ENCODE peak calls at places on chromosomes 6 and 20, in ten cellular contexts. U, B, I, R, K, G, M, Q, D and C are unnamed samples.

GRCh38 chr6:43477235-43478007 is at the start of gene TJAP1:
- DNase-seq in U (peak), B (peak), I (peak), R (peak), K (peak), G (peak), M (peak), Q (peak), D (no peak), C (peak)

GRCh38 chr20:8578191-8578690 is 446.2 kb downstream of the PLCB1 start:
- DNase-seq in U (no peak), B (no peak), I (no peak), R (no peak), K (no peak), G (peak), M (no peak), Q (no peak), D (no peak), C (no peak)

GRCh38 chr6:124772733-124773319 is 189.4 kb upstream of the RNF217 start:
- DNase-seq in U (no peak), B (no peak), I (no peak), R (no peak), K (no peak), G (no peak), M (no peak), Q (no peak), D (no peak), C (no peak)

GRCh38 chr6:55916188-55916587 is 40.8 kb upstream of the BMP5 start:
- DNase-seq in U (no peak), B (no peak), I (no peak), R (no peak), K (no peak), G (peak), M (no peak), Q (no peak), D (no peak), C (peak)

GRCh38 chr6:75213732-75214131 is 7.9 kb upstream of the COL12A1 start:
- DNase-seq in U (no peak), B (no peak), I (no peak), R (no peak), K (no peak), G (no peak), M (no peak), Q (no peak), D (no peak), C (no peak)

GRCh38 chr20:36470482-36471062 is 70.7 kb upstream of the MYL9 start:
- DNase-seq in U (no peak), B (no peak), I (no peak), R (no peak), K (no peak), G (no peak), M (no peak), Q (no peak), D (no peak), C (no peak)

GRCh38 chr20:51315390-51315789 is 227.1 kb downstream of the NFATC2 start:
- DNase-seq in U (no peak), B (no peak), I (no peak), R (no peak), K (no peak), G (no peak), M (no peak), Q (no peak), D (no peak), C (no peak)

GRCh38 chr20:64106981-64107735 is at the start of gene NPBWR2:
- DNase-seq in U (no peak), B (no peak), I (peak), R (no peak), K (no peak), G (no peak), M (peak), Q (peak), D (no peak), C (no peak)

GRCh38 chr6:129981598-129981997 is 36.8 kb upstream of the L3MBTL3 start:
- DNase-seq in U (no peak), B (no peak), I (no peak), R (no peak), K (peak), G (peak), M (no peak), Q (no peak), D (no peak), C (peak)
- TF ChIP-seq CTCF in U (no peak), B (no peak), I (no peak), R (no peak), K (peak), G (peak), M (no peak), Q (no peak), D (no peak), C (peak)

GRCh38 chr20:39266989-39267388 is 304.8 kb downstream of the DHX35 start:
- DNase-seq in U (no peak), B (no peak), I (no peak), R (no peak), K (no peak), G (no peak), M (no peak), Q (no peak), D (no peak), C (no peak)

GRCh38 chr20:39268566-39268965 is 306.4 kb downstream of the DHX35 start:
- DNase-seq in U (no peak), B (no peak), I (no peak), R (no peak), K (no peak), G (no peak), M (no peak), Q (no peak), D (no peak), C (no peak)

GRCh38 chr20:39269493-39270217 is 307.5 kb downstream of the DHX35 start:
- DNase-seq in U (no peak), B (no peak), I (no peak), R (no peak), K (no peak), G (no peak), M (no peak), Q (no peak), D (no peak), C (no peak)

GRCh38 chr20:39271205-39271604 is 309.1 kb downstream of the DHX35 start:
- DNase-seq in U (no peak), B (no peak), I (no peak), R (no peak), K (no peak), G (no peak), M (no peak), Q (no peak), D (no peak), C (no peak)

DNA sequence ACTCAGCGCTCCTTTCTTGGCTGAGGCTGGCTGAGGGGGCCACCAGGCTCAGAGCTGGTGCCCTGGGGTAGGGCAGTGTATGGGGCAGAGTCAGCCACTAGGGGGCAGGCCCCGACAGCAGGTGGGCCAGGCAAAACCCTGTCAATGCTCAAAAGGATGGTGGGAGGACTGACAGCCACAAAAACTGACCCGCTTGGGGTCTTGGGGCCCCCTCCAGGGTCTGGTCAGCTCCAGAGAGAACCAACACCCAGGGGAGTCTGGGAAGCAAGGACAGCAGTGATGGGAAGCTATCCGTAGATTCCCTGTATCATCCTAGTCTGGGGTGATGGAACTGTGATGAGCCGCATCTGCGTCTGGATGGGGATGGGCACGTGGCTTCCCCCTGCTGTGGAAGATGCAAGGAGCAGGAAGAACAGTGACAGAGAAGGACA is 306.9 kb downstream of the DHX35 start:
- DNase-seq in U (peak), B (peak), I (peak), R (peak), K (peak), G (peak), M (peak), Q (peak), D (no peak), C (no peak)
- TF ChIP-seq CTCF in U (peak), B (peak), I (peak), R (peak), K (peak), G (peak), M (peak), Q (peak), D (peak), C (peak)

GRCh38 chr6:24054388-24054787 is 71.6 kb upstream of the NRSN1 start:
- DNase-seq in U (no peak), B (no peak), I (no peak), R (no peak), K (no peak), G (no peak), M (no peak), Q (peak), D (no peak), C (no peak)
- TF ChIP-seq CTCF in U (no peak), B (no peak), I (no peak), R (no peak), K (no peak), G (no peak), M (no peak), Q (no peak), D (no peak), C (no peak)

GRCh38 chr6:161368514-161368913 is 94.7 kb upstream of the AGPAT4 start:
- DNase-seq in U (no peak), B (no peak), I (no peak), R (no peak), K (no peak), G (no peak), M (no peak), Q (no peak), D (no peak), C (no peak)

GRCh38 chr6:161369339-161369738 is 95.5 kb upstream of the AGPAT4 start:
- DNase-seq in U (no peak), B (no peak), I (peak), R (peak), K (no peak), G (peak), M (no peak), Q (no peak), D (peak), C (peak)

GRCh38 chr6:161373905-161374451 is 100.1 kb upstream of the AGPAT4 start:
- DNase-seq in U (peak), B (no peak), I (peak), R (peak), K (peak), G (peak), M (peak), Q (peak), D (no peak), C (peak)

GRCh38 chr6:161372422-161372793 is 98.5 kb upstream of the AGPAT4 start:
- DNase-seq in U (no peak), B (no peak), I (no peak), R (no peak), K (no peak), G (no peak), M (no peak), Q (no peak), D (no peak), C (no peak)

DNA sequence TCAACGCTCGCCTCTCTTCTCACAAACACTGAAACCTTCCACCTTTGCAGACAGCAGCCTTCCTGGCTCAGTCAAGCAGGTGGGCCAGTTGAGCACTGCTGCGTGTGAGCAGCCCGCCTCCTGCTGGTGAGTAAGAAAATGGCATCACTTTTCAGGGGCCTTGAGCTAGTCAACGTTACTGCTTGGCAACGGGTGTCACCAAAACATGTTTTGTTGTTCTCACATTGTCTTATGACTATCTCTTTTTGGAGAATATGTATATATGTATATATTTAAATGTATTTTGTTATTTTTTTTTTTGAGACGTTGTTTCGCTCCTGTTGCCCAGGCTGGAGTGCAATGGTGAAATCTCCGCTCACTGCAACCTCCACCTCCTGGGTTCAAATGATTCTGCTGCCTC is 97.0 kb upstream of the AGPAT4 start:
- DNase-seq in U (peak), B (peak), I (peak), R (peak), K (peak), G (peak), M (peak), Q (peak), D (no peak), C (peak)
- TF ChIP-seq CTCF in U (peak), B (peak), I (peak), R (peak), K (peak), G (peak), M (peak), Q (peak), D (peak), C (peak)

GRCh38 chr6:30670760-30671527 is 1.9 kb downstream of the DHX16 start:
- DNase-seq in U (no peak), B (no peak), I (no peak), R (no peak), K (no peak), G (peak), M (no peak), Q (no peak), D (no peak), C (no peak)
- TF ChIP-seq CTCF in U (peak), B (no peak), I (no peak), R (no peak), K (no peak), G (peak), M (no peak), Q (no peak), D (no peak), C (peak)

GRCh38 chr6:160041608-160042007 is 72.7 kb downstream of the IGF2R start:
- DNase-seq in U (no peak), B (peak), I (no peak), R (no peak), K (no peak), G (peak), M (peak), Q (no peak), D (peak), C (peak)
- TF ChIP-seq CTCF in U (no peak), B (no peak), I (no peak), R (no peak), K (no peak), G (peak), M (no peak), Q (no peak), D (peak), C (peak)